ENCODE peak calls at places on chromosomes 4 and X, in five cellular contexts. S, W, U, A and L are unnamed samples.

GRCh38 chr4:136637071-136637777 is 895.1 kb downstream of the PCDH18 start:
- DNase-seq in S (peak), A (no peak), W (peak), U (no peak), L (no peak)

GRCh38 chr4:151806511-151806927 is 45.7 kb upstream of the GATB start:
- DNase-seq in W (no peak), U (peak), A (no peak), S (peak), L (no peak)

GRCh38 chr4:6090936-6091335 is 72.7 kb upstream of the C4orf50 start:
- DNase-seq in U (no peak), A (no peak), W (no peak), S (no peak), L (no peak)

GRCh38 chr4:128776794-128777216 is 32.7 kb upstream of the JADE1 start:
- DNase-seq in S (peak), U (peak), W (no peak), A (peak), L (no peak)

GRCh38 chr4:174928575-174929253 is 10.6 kb downstream of the ADAM29 start:
- DNase-seq in S (no peak), A (no peak), U (no peak), W (no peak), L (no peak)

GRCh38 chrX:2600564-2600963 is 90.5 kb upstream of the CD99 start:
- DNase-seq in A (no peak), W (no peak), U (no peak), S (no peak), L (no peak)

GRCh38 chr4:153345011-153345981 is 808 bp downstream of the MND1 start:
- DNase-seq in W (peak), U (no peak), S (peak), A (peak), L (peak)

GRCh38 chr4:163591614-163592020 is 97.1 kb downstream of the TMA16 start:
- DNase-seq in A (no peak), S (no peak), W (peak), U (no peak), L (no peak)

GRCh38 chrX:20181563-20182329 is 40.1 kb upstream of the EIF1AX start:
- DNase-seq in U (no peak), W (peak), S (no peak), A (no peak), L (no peak)

GRCh38 chr4:159248383-159249178 is 145.7 kb downstream of the RAPGEF2 start:
- DNase-seq in S (peak), U (peak), A (no peak), W (no peak), L (no peak)

GRCh38 chr4:82372502-82372873 is 1.3 kb downstream of the HNRNPD start:
- DNase-seq in U (no peak), W (peak), S (peak), A (no peak), L (peak)

GRCh38 chrX:34218063-34218462 is 85.9 kb upstream of the FAM47A start:
- DNase-seq in A (no peak), S (no peak), U (no peak), W (peak), L (no peak)

GRCh38 chr4:109496875-109497274 is 63.2 kb upstream of the MCUB start:
- DNase-seq in A (no peak), W (no peak), U (no peak), S (no peak), L (no peak)

GRCh38 chrX:68396953-68397352 is 36.3 kb downstream of the OPHN1 start:
- DNase-seq in A (no peak), S (peak), W (no peak), U (no peak), L (no peak)

GRCh38 chrX:45172890-45173289 is 27.8 kb downstream of the DIPK2B start:
- DNase-seq in A (peak), S (peak), W (peak), U (peak), L (no peak)

GRCh38 chr4:86092684-86093083 is 267.2 kb downstream of the MAPK10 start:
- DNase-seq in S (peak), A (peak), W (peak), U (peak), L (no peak)

GRCh38 chrX:15299945-15300851 is 15.2 kb downstream of the ASB11 start:
- DNase-seq in A (peak), S (peak), W (peak), U (no peak), L (no peak)

GRCh38 chr4:65495439-65495838 is 174.8 kb downstream of the EPHA5 start:
- DNase-seq in U (no peak), A (no peak), W (no peak), S (no peak), L (no peak)

GRCh38 chrX:66164931-66165330 is 884 bp downstream of the HEPH start:
- DNase-seq in A (no peak), S (no peak), U (no peak), W (no peak), L (no peak)

GRCh38 chrX:38220936-38221386 is 290 bp upstream of the SRPX start:
- DNase-seq in U (no peak), A (no peak), W (no peak), S (peak), L (no peak)

GRCh38 chrX:39774804-39775112 is 323.0 kb downstream of the BCOR start:
- DNase-seq in S (no peak), A (no peak), W (no peak), U (no peak), L (no peak)

GRCh38 chr4:185966997-185967775 is 101.8 kb upstream of the TLR3 start:
- DNase-seq in W (no peak), U (no peak), S (no peak), A (no peak), L (no peak)

DNA sequence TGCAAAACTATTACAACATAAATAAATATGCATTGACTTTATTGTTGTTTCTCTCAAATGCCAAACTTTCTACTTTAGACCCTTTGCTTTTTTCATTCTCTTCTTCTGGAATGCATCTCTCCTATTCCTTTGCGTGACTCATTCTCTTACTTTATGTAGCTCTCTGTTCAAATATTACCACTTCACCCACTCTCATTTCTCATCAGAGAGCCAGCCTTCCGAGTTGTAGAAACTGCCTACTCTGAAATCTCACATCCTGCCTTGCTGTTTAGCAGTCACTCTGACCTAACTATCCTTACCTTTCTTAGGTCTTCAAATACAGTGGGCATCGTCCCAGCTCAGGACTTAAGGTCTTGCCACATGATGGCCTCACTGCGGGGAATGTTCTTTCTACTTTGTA is 143.5 kb downstream of the GALNTL6 start:
- DNase-seq in S (no peak), A (no peak), W (no peak), U (no peak), L (no peak)
- H3K4me3 ChIP-seq in S (no peak), A (no peak), W (no peak), U (no peak), L (no peak)

DNA sequence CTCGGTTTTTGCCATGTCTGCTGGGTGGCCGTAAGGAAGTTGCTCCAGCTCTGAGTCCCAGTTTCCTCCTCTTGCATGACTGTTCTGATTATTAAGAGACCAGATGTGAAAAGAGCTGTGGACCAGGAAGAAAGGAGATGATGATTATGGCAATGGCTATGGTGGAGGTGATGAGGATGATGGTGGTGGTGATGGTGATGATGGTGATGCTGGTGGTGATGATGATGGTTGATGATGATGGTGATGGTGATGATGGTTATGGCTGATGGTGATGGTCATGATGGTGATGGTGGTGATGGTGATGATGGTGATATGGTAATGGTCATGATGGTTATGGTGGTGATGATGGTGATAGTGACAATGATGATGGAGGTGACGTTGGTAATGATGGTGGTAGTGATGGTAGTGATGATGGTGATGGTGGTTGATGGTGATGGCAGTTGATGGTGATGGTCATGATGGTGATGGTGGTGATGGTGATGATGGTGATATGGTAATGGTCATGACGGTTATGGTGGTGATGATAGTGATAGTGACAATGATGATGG is 107.8 kb upstream of the NKX1-1 start:
- DNase-seq in W (no peak), A (no peak), U (no peak), S (no peak), L (no peak)
- H3K4me3 ChIP-seq in W (no peak), A (no peak), U (no peak), S (no peak), L (no peak)

DNA sequence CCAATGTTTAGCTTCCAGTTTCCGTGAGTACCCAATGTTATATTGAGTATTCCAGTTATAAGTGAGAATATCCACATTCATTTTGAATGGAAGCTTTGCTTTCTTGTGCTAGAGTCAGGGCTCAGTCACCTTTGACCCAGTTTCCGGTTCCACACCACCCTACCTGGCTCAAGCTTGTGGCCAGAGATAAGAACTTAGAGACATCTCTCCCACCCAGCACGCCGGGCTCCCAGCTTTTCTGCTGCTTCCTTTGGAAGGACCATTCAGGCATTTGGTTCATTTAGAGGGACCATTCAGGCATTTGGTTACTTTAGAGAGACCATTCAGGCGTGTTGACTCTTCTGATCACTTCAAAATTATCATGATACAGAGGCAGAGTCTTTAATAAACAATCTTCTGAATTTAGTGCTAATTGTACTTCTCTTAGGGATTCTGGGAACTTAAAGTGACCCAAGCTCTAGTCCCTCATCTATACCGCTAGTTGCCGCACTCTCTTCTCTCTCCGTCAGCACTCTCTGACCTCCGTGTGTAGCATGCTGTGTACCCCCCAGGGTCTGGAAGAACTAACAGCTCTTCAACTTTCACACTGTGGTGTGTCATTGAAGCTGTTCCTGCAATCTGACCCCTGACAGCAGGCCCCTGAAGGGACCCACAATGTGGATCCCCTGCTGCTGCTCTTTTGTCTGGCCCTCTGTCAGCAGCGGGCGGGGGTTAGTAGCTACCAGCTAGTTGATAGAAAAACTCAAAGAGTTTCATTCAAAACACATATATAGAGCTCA is 943.1 kb downstream of the ARAP2 start:
- DNase-seq in A (no peak), S (no peak), U (no peak), W (no peak), L (no peak)
- H3K4me3 ChIP-seq in A (no peak), S (no peak), U (no peak), W (no peak), L (no peak)

DNA sequence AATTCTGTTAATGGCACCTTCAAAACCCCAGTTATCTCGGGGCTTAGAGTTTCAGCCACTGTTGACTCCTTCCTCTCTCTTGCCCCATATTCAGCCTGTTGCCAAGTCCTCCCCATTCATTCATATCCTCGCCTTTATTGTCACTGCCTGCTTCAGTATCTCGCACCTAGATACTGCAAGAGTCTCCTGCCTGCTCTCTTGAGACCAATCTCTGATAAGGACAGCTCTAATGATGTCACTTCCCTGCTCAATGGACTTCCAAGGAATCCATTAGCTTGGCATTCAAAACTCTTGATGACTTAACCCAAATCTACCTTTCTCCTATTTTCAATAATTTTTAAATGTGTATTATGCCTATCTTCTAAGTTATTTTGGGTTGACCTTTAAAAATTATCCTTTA is 1.1 kb upstream of the UBE2A start:
- DNase-seq in A (no peak), S (no peak), W (no peak), U (no peak), L (no peak)
- H3K4me3 ChIP-seq in A (peak), S (peak), W (peak), U (peak), L (no peak)

GRCh38 chr4:2812600-2812932 is 19.7 kb downstream of the SH3BP2 start:
- DNase-seq in U (no peak), S (no peak), W (no peak), A (no peak), L (no peak)
- H3K4me3 ChIP-seq in U (peak), S (no peak), W (peak), A (no peak), L (peak)

GRCh38 chr4:84585276-84585675 is 2.3 kb downstream of the CDS1 start:
- DNase-seq in W (no peak), S (no peak), A (no peak), U (no peak), L (no peak)

GRCh38 chr4:84582988-84583870 is at the start of gene CDS1:
- DNase-seq in W (peak), U (no peak), S (no peak), A (peak), L (no peak)

GRCh38 chr4:84579410-84579791 is 3.5 kb upstream of the CDS1 start:
- DNase-seq in A (no peak), W (no peak), U (no peak), S (no peak), L (no peak)

GRCh38 chr4:84582302-84582987 is 482 bp upstream of the CDS1 start:
- DNase-seq in U (no peak), W (peak), A (peak), S (peak), L (peak)

DNA sequence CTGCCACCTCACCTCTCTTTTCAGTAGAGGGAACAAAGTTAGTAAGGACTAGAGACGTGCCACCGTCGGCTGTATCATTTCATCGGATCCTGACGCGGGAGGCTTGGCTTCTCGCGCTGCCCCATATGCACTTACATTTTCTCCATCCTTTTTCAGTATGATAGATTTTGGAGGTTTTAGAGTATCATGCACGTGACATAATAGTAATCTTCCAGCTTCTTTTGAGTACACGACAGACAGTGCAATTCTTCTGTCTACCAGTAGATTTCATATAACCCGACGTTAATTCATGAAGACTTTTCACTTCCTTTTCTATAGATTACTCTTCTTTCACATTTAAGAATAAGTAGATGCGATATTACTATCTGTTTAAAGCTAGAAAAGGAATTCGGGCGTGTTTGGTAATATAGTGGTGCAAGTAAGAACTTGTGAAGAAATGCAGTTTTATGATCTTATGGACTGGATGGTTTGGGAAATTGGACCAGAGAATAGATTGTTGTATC is 995 bp downstream of the CDS1 start:
- DNase-seq in W (peak), U (no peak), S (no peak), A (peak), L (no peak)
- H3K4me3 ChIP-seq in W (no peak), U (peak), S (peak), A (peak), L (peak)